ENCODE peak calls at places on chromosomes 2 and 18, in seven cellular contexts. C is activated CD4-positive, alpha-beta T cell treated with anti-CD3 and anti-CD28 coated beads, Interleukin-2, amount 50 U/mL, for 24 hours; G is hippocampal formation; I is progenitor cell of endocrine pancreas; R is H9; S is Ammon's horn; T is activated CD8-positive, alpha-beta memory T cell treated with anti-CD3 and anti-CD28 coated beads, Interleukin-2, amount 50 U/mL, for 48 hours. O is an unnamed sample.

GRCh38 chr2:105768961-105769452 is 24.3 kb downstream of the NCK2 start:
- DNase-seq in G (no peak), T (peak), S (no peak), C (no peak), R (no peak), I (no peak), O (peak)

GRCh38 chr18:39199231-39199855 is 1633.7 kb upstream of the CELF4 start:
- DNase-seq in R (no peak), G (no peak), C (no peak), T (no peak), S (no peak), I (no peak), O (no peak)

GRCh38 chr2:183019718-183020442 is 18.4 kb downstream of the NCKAP1 start:
- DNase-seq in I (no peak), R (no peak), T (no peak), G (no peak), S (no peak), C (no peak), O (no peak)

GRCh38 chr2:234446404-234447076 is 50.3 kb downstream of the ARL4C start:
- DNase-seq in G (peak), I (no peak), C (peak), T (peak), S (peak), R (no peak), O (no peak)

GRCh38 chr2:140600116-140600515 is 1530.7 kb downstream of the LRP1B start:
- DNase-seq in S (no peak), C (no peak), I (no peak), T (no peak), G (no peak), R (no peak), O (no peak)

GRCh38 chr2:192286093-192286701 is 91.5 kb upstream of the TMEFF2 start:
- DNase-seq in S (peak), T (no peak), C (no peak), R (no peak), G (peak), I (no peak), O (no peak)

GRCh38 chr2:122480381-122481243 is 725.2 kb downstream of the TSN start:
- DNase-seq in C (no peak), G (no peak), I (no peak), T (no peak), S (no peak), R (no peak), O (no peak)

GRCh38 chr18:21831413-21831831 is 90.8 kb downstream of the MIB1 start:
- DNase-seq in C (no peak), G (peak), I (no peak), S (peak), T (no peak), R (no peak), O (no peak)

GRCh38 chr2:236919209-236919608 is 166.5 kb upstream of the COPS8 start:
- DNase-seq in S (no peak), I (no peak), C (no peak), T (no peak), G (no peak), R (no peak), O (no peak)

GRCh38 chr2:236545814-236546480 is 23.7 kb upstream of the ACKR3 start:
- DNase-seq in I (no peak), T (no peak), S (no peak), G (no peak), C (peak), R (no peak), O (no peak)

GRCh38 chr18:38688402-38688801 is 1122.8 kb upstream of the CELF4 start:
- DNase-seq in G (no peak), T (no peak), I (no peak), S (no peak), R (no peak), C (no peak), O (no peak)

GRCh38 chr2:75516378-75517122 is 44.2 kb downstream of the EVA1A start:
- DNase-seq in C (no peak), R (no peak), S (no peak), T (no peak), I (no peak), G (no peak), O (no peak)

GRCh38 chr2:238855891-238856580 is 8.2 kb downstream of the TWIST2 start:
- DNase-seq in T (no peak), R (no peak), C (no peak), G (no peak), I (no peak), S (no peak), O (peak)

GRCh38 chr2:27236136-27236535 is 19.0 kb downstream of the CAD start:
- DNase-seq in I (no peak), C (no peak), R (no peak), G (no peak), T (no peak), S (no peak), O (no peak)